ENCODE peak calls at places on chromosomes 1 and 21, in nine cellular contexts. N, J, P, R, U, F, X, B and H are unnamed samples.

GRCh38 chr1:34073028-34073730 is 91.9 kb downstream of the CSMD2 start:
- DNase-seq in P (no peak), U (no peak), X (no peak), B (no peak), N (no peak), J (no peak), F (no peak), R (no peak), H (no peak)

GRCh38 chr1:44119525-44119924 is 904 bp downstream of the KLF17 start:
- DNase-seq in X (no peak), U (no peak), N (no peak), J (no peak), F (no peak), B (no peak), P (no peak), R (no peak), H (no peak)

GRCh38 chr1:33740040-33740745 is 123.7 kb upstream of the HMGB4 start:
- DNase-seq in N (no peak), F (no peak), U (no peak), B (no peak), P (no peak), R (no peak), X (no peak), J (no peak), H (no peak)

GRCh38 chr21:42081138-42081537 is 10.0 kb downstream of the UMODL1 start:
- DNase-seq in X (no peak), U (no peak), P (peak; percentile 69), N (no peak), R (no peak), B (no peak), J (no peak), F (no peak), H (peak; percentile 17)

GRCh38 chr1:23194119-23194984 is 22.9 kb downstream of the HTR1D start:
- DNase-seq in R (peak; percentile 95), N (no peak), J (peak; percentile 98), X (no peak), B (peak; percentile 19), F (no peak), P (no peak), U (no peak), H (peak; percentile 24)

GRCh38 chr1:11044849-11045427 is 2.1 kb downstream of the MASP2 start:
- DNase-seq in P (no peak), F (no peak), X (no peak), N (no peak), J (no peak), U (no peak), R (no peak), B (no peak), H (no peak)

GRCh38 chr21:44418108-44418875 is 37.0 kb upstream of the LRRC3 start:
- DNase-seq in J (no peak), X (no peak), U (no peak), N (no peak), B (peak; percentile 5), R (no peak), P (no peak), F (no peak), H (no peak)

GRCh38 chr21:38486221-38486620 is 12.1 kb downstream of the ERG start:
- DNase-seq in R (no peak), X (no peak), U (no peak), N (no peak), B (no peak), P (peak; percentile 32), J (peak; percentile 70), F (no peak), H (no peak)

GRCh38 chr1:116811321-116811720 is 57.1 kb downstream of the CD2 start:
- DNase-seq in R (no peak), F (no peak), X (no peak), B (no peak), N (no peak), P (no peak), U (no peak), J (no peak), H (no peak)

GRCh38 chr1:10917513-10918454 is 94.7 kb upstream of the TARDBP start:
- DNase-seq in B (no peak), U (no peak), X (no peak), J (no peak), N (no peak), R (no peak), P (no peak), F (no peak), H (no peak)